ENCODE peak calls at places on chromosomes 13 and 19, in nine cellular contexts. X is colonic mucosa, N is Calu3, B is AG04450, C is lower lobe of right lung, V is AG04449, W is H9, L is mammary epithelial cell, R is brain microvascular endothelial cell. D is an unnamed sample.

GRCh38 chr19:37304190-37304883 is 66.6 kb upstream of the ZNF527 start:
- DNase-seq in X (no peak), V (no peak), B (no peak), L (no peak), N (no peak), C (peak; percentile 46), W (peak; percentile 76), R (no peak), D (peak; percentile 28)

GRCh38 chr19:15123900-15124299 is 16.7 kb downstream of the SYDE1 start:
- DNase-seq in N (no peak), R (no peak), X (peak; percentile 38), L (no peak), C (peak; percentile 53), W (no peak), V (no peak), B (no peak), D (no peak)

GRCh38 chr13:96089749-96090239 is at the start of gene HS6ST3:
- DNase-seq in C (no peak), X (no peak), N (no peak), V (no peak), R (no peak), B (no peak), W (peak; percentile 79), L (peak; percentile 14), D (peak; percentile 65)

GRCh38 chr13:59702269-59702668 is 461.5 kb downstream of the DIAPH3 start:
- DNase-seq in V (no peak), L (no peak), X (no peak), W (no peak), R (no peak), B (no peak), C (no peak), N (no peak), D (no peak)

GRCh38 chr13:49314344-49314882 is 66.7 kb downstream of the CDADC1 start:
- DNase-seq in R (no peak), V (no peak), X (no peak), C (no peak), L (no peak), B (no peak), W (no peak), N (no peak), D (no peak)

GRCh38 chr19:52896431-52897148 is 845 bp downstream of the ZNF320 start:
- DNase-seq in W (peak; percentile 40), L (peak; percentile 21), C (peak; percentile 53), N (peak; percentile 22), R (peak; percentile 10), B (no peak), V (no peak), X (peak; percentile 82), D (peak; percentile 20)

GRCh38 chr19:8020681-8021080 is 15.2 kb upstream of the ELAVL1 start:
- DNase-seq in R (no peak), L (no peak), W (no peak), V (no peak), C (no peak), B (no peak), X (no peak), N (no peak), D (no peak)

GRCh38 chr13:90808838-90809237 is 538.6 kb upstream of the MIR17HG start:
- DNase-seq in R (no peak), N (no peak), V (no peak), L (no peak), W (no peak), X (no peak), B (no peak), C (no peak), D (no peak)

GRCh38 chr13:47672245-47672975 is 328.7 kb downstream of the SUCLA2 start:
- DNase-seq in L (no peak), V (no peak), W (no peak), X (no peak), B (no peak), R (no peak), N (no peak), C (no peak), D (no peak)

GRCh38 chr13:47671762-47672161 is 329.3 kb downstream of the SUCLA2 start:
- DNase-seq in L (no peak), B (no peak), X (no peak), R (no peak), V (no peak), W (no peak), C (no peak), N (no peak), D (no peak)

GRCh38 chr13:47675871-47676270 is 325.2 kb downstream of the SUCLA2 start:
- DNase-seq in L (no peak), R (no peak), V (no peak), C (no peak), W (no peak), N (no peak), B (no peak), X (no peak), D (no peak)

GRCh38 chr13:47678201-47678963 is 322.7 kb downstream of the SUCLA2 start:
- DNase-seq in L (no peak), R (peak; percentile 29), C (no peak), N (no peak), W (no peak), B (no peak), X (no peak), V (no peak), D (no peak)

DNA sequence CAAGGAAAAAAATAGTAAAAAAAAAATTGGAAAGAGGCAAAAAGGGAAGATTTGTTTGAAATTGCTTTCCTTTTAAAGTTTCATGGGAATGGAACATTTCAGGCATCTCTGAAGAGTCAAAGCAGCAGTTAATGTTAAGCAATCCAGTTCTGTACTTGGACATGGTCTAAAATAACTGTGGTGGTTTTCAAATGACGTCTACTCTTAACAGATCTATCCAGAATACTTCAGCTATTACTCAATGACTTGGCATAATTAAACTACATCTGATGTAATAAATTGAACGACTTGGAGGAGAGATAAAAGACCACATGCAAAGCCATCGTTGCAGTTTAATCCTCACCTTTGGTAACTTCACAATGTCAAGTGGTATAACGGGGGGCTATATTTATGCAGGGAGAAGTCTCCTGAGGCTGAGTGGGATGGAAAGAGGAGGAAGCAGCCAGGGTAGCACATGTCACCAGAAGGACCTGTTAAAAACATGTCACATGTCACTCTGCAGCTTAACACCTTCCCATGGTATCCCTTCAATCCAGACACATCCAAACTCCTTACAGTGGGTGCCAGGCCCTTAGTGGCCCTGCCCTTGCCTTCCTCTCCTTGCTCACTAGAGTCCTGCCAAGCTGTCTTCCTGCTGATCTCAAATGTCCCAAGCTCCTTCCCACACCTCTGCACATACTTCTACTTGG is 327.9 kb downstream of the SUCLA2 start:
- DNase-seq in L (peak; percentile 32), B (peak; percentile 75), X (no peak), N (no peak), V (peak; percentile 92), C (no peak), W (no peak), R (peak; percentile 56), D (no peak)
- TF ChIP-seq CTCF in L (no peak), B (no peak), X (no peak), N (no peak), V (no peak), C (no peak), W (no peak), R (no peak), D (no peak)

DNA sequence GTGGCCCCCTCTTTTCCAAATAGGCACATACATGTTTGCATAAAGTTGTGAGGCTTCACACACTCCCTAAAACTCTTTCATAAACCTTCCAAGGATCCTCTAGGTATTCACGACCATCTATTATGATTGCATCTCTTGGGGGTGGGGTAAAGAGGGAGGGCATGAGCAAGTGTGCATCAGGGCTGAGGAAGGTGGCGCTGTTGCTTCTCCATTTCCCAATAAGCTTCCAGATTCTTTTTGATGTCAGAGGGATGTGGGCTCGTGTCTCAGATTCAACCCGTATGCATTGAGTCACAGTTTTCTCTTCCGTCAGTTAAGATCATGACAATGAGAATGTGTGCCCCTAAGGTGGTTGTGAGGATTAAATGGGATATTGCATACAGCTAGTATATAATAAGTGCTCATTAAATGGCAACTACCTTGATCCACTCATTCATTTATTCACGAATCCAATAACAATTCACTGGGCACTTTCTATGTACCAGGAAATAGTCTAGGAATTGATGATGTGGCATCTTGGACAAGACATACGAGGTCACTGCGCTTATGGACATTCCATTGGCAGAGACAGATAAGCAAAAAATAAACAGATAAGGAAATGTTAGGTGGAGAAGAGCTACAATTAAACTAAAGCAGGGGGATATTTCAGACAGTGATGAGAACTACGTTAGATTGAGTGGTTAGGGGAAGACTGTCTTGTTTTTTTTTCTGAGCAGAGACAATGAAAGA is 10.3 kb downstream of the CYP2B6 start:
- DNase-seq in R (no peak), W (no peak), V (no peak), N (peak; percentile 19), B (no peak), C (no peak), X (no peak), L (no peak), D (no peak)
- TF ChIP-seq CTCF in R (no peak), W (peak; percentile 62), V (no peak), N (no peak), B (no peak), C (no peak), X (no peak), L (no peak), D (no peak)

GRCh38 chr13:114087430-114087829 is 45.0 kb downstream of the RASA3 start:
- DNase-seq in B (no peak), N (no peak), L (no peak), C (no peak), V (no peak), W (no peak), R (no peak), X (no peak), D (no peak)

GRCh38 chr13:114088863-114089262 is 43.6 kb downstream of the RASA3 start:
- DNase-seq in R (no peak), N (no peak), C (no peak), L (no peak), W (no peak), V (no peak), X (no peak), B (no peak), D (no peak)

GRCh38 chr13:114089341-114089740 is 43.1 kb downstream of the RASA3 start:
- DNase-seq in B (no peak), C (no peak), X (no peak), W (no peak), R (no peak), L (peak; percentile 12), V (no peak), N (no peak), D (no peak)

GRCh38 chr13:114089751-114090400 is 42.5 kb downstream of the RASA3 start:
- DNase-seq in V (no peak), W (no peak), B (no peak), N (no peak), X (no peak), C (no peak), L (no peak), R (no peak), D (no peak)

GRCh38 chr13:114088234-114088633 is 44.2 kb downstream of the RASA3 start:
- DNase-seq in V (no peak), L (no peak), W (no peak), N (no peak), B (no peak), C (no peak), R (no peak), X (no peak), D (no peak)
- TF ChIP-seq CTCF in V (no peak), L (no peak), W (peak; percentile 31), N (no peak), B (peak; percentile 5), C (no peak), R (no peak), X (no peak), D (no peak)

DNA sequence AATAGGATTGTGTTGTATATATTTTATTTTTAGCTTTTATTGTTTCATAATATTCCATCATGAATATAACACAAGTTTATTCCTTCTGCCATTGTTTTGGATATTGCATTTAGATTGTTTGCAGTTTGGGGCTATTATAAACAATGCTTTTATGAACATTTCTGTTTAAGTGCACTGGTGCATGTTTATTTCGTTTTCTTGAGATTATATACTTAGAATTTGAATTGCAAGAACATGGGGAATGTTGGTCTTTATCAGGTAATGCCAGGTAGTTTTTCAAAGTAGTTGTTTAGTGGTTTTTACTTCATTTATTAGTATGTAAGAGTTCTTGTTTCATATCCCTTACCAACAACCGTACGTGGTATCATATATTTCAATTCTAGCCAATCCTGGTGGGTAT is 4.3 kb downstream of the LSM14A start:
- DNase-seq in C (no peak), N (no peak), B (no peak), X (no peak), W (no peak), V (no peak), L (no peak), R (no peak), D (no peak)
- TF ChIP-seq CTCF in C (no peak), N (no peak), B (no peak), X (no peak), W (no peak), V (no peak), L (no peak), R (no peak), D (no peak)